ENCODE peak calls at places on chromosomes 6 and 20, in four cellular contexts. B, J, O and W are unnamed samples.

GRCh38 chr20:53737404-53738038 is 143.9 kb upstream of the ZNF217 start:
- DNase-seq in B (no peak), J (no peak), O (no peak), W (no peak)

GRCh38 chr6:18016698-18017097 is 29.3 kb upstream of the KIF13A start:
- DNase-seq in B (no peak), J (no peak), O (no peak), W (no peak)

GRCh38 chr20:45836841-45837240 is 3.2 kb downstream of the SNX21 start:
- DNase-seq in B (no peak), J (no peak), O (no peak), W (peak)

GRCh38 chr6:131000544-131000943 is 62.5 kb downstream of the EPB41L2 start:
- DNase-seq in B (no peak), J (no peak), O (no peak), W (no peak)

GRCh38 chr6:36793913-36794703 is 45.1 kb downstream of the CPNE5 start:
- DNase-seq in B (no peak), J (no peak), O (no peak), W (no peak)

GRCh38 chr20:52340036-52340634 is 148.6 kb upstream of the ZFP64 start:
- DNase-seq in B (peak), J (no peak), O (no peak), W (peak)

GRCh38 chr6:28742668-28743270 is 181.0 kb downstream of the TRIM27 start:
- DNase-seq in B (peak), J (peak), O (no peak), W (peak)

GRCh38 chr6:134481953-134482352 is 164.0 kb upstream of the SGK1 start:
- DNase-seq in B (no peak), J (no peak), O (no peak), W (no peak)

GRCh38 chr6:106085984-106086832 is at the start of gene PRDM1:
- DNase-seq in B (no peak), J (peak), O (peak), W (peak)

GRCh38 chr6:79408598-79408997 is 128.6 kb downstream of the LCA5 start:
- DNase-seq in B (no peak), J (no peak), O (no peak), W (no peak)

GRCh38 chr6:12408752-12409151 is 118.6 kb downstream of the EDN1 start:
- DNase-seq in B (no peak), J (no peak), O (no peak), W (no peak)

GRCh38 chr6:167553716-167554115 is 228.8 kb downstream of the TTLL2 start:
- DNase-seq in B (no peak), J (no peak), O (no peak), W (no peak)

GRCh38 chr20:37897008-37897548 is 5.8 kb upstream of the VSTM2L start:
- DNase-seq in B (no peak), J (peak), O (no peak), W (peak)

GRCh38 chr20:23200914-23201313 is 114.8 kb upstream of the CD93 start:
- DNase-seq in B (peak), J (peak), O (no peak), W (peak)

GRCh38 chr20:24629668-24630067 is 160.2 kb downstream of the SYNDIG1 start:
- DNase-seq in B (no peak), J (no peak), O (no peak), W (no peak)

GRCh38 chr6:140271759-140272377 is 897.4 kb upstream of the CITED2 start:
- DNase-seq in B (no peak), J (no peak), O (peak), W (no peak)

GRCh38 chr20:38151455-38151854 is 13.6 kb downstream of the TGM2 start:
- DNase-seq in B (no peak), J (no peak), O (no peak), W (no peak)

GRCh38 chr6:23533954-23534725 is 591.9 kb upstream of the NRSN1 start:
- DNase-seq in B (no peak), J (no peak), O (no peak), W (no peak)

GRCh38 chr6:73514746-73515110 is 6.1 kb downstream of the EEF1A1 start:
- DNase-seq in B (no peak), J (no peak), O (no peak), W (peak)

GRCh38 chr6:157974341-157974894 is 7.2 kb upstream of the SYNJ2 start:
- DNase-seq in B (no peak), J (no peak), O (no peak), W (no peak)

GRCh38 chr6:89411019-89411268 is 1.1 kb downstream of the RRAGD start:
- DNase-seq in B (no peak), J (no peak), O (no peak), W (no peak)

GRCh38 chr6:46899636-46900035 is 22.1 kb downstream of the ADGRF5 start:
- DNase-seq in B (no peak), J (no peak), O (no peak), W (no peak)

GRCh38 chr6:121435444-121436069 is at the start of gene GJA1:
- DNase-seq in B (no peak), J (no peak), O (no peak), W (no peak)

GRCh38 chr6:157054531-157054979 is 268.8 kb downstream of the TMEM242 start:
- DNase-seq in B (no peak), J (no peak), O (no peak), W (no peak)

GRCh38 chr6:113998811-113999210 is 27.9 kb upstream of the HDAC2 start:
- DNase-seq in B (no peak), J (no peak), O (no peak), W (no peak)

GRCh38 chr20:3745686-3746173 is 13.2 kb downstream of the HSPA12B start:
- DNase-seq in B (no peak), J (peak), O (no peak), W (no peak)

GRCh38 chr6:25026723-25027122 is 91.0 kb upstream of the RIPOR2 start:
- DNase-seq in B (no peak), J (no peak), O (no peak), W (no peak)

GRCh38 chr6:75308250-75308988 is 23.8 kb upstream of the TMEM30A start:
- DNase-seq in B (no peak), J (no peak), O (no peak), W (no peak)
- TF ChIP-seq CBX5 in B (no peak), J (no peak), O (no peak), W (no peak)

GRCh38 chr20:48285656-48286055 is 500.4 kb upstream of the SULF2 start:
- DNase-seq in B (peak), J (no peak), O (no peak), W (no peak)

GRCh38 chr20:48287552-48288170 is 502.4 kb upstream of the SULF2 start:
- DNase-seq in B (no peak), J (no peak), O (no peak), W (no peak)

GRCh38 chr20:48284837-48285236 is 499.6 kb upstream of the SULF2 start:
- DNase-seq in B (peak), J (no peak), O (no peak), W (peak)

GRCh38 chr20:48288930-48289507 is 503.7 kb upstream of the SULF2 start:
- DNase-seq in B (peak), J (no peak), O (no peak), W (no peak)

DNA sequence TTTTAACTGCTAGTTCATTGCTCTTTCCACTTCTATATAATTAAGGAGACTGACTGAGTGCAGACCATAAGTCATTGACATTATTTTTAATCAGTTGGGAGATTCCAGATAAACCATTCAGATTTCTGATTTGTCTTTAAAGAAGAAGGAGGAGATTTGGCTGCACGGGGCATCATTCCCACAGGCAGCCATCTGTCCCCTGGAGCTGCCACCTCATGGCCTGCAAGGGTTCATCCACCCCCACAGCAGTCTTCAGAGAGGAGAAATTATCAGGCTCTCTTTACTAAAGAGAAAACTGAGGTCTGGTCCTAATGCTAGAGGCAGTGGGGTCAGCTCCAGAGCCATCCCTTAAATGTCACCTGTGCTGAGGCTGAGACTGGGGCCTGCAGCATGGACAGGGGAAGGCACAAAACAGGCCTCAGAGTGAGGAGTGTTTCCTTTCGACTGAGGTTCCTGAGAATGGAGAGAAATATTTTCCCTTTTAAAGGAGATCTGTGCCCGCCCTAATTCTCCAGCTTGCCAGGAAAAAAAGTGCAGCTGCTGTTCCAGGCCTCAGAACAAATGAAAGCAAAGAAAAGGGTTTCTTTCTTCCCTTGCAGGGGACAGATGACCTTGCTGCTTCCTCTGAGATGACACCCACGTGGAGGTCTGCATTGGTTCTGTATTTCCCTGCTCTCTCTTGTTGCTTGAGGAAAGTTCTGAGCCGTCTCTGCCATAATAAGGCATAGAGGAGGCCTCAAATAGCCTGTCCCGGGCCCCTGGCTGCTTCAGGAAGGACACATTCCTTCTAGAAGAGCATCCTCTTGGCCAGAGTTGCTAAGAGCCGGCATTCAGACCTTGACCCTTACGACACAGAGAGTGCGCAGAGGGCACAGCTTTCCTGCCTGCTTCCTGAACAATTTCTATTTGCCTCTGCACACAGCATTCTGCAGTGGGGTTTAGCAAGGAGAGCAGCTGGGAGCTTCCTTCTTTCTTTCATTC is 501.6 kb upstream of the SULF2 start:
- DNase-seq in B (peak), J (no peak), O (no peak), W (no peak)
- TF ChIP-seq CBX5 in B (no peak), J (no peak), O (no peak), W (no peak)

GRCh38 chr6:14880717-14881116 is 365.2 kb upstream of the JARID2 start:
- DNase-seq in B (no peak), J (no peak), O (no peak), W (no peak)

GRCh38 chr6:14881399-14881798 is 364.5 kb upstream of the JARID2 start:
- DNase-seq in B (no peak), J (no peak), O (no peak), W (no peak)

GRCh38 chr6:14882394-14883073 is 363.3 kb upstream of the JARID2 start:
- DNase-seq in B (no peak), J (no peak), O (no peak), W (no peak)

GRCh38 chr6:14885471-14885987 is 360.3 kb upstream of the JARID2 start:
- DNase-seq in B (no peak), J (no peak), O (no peak), W (peak)

DNA sequence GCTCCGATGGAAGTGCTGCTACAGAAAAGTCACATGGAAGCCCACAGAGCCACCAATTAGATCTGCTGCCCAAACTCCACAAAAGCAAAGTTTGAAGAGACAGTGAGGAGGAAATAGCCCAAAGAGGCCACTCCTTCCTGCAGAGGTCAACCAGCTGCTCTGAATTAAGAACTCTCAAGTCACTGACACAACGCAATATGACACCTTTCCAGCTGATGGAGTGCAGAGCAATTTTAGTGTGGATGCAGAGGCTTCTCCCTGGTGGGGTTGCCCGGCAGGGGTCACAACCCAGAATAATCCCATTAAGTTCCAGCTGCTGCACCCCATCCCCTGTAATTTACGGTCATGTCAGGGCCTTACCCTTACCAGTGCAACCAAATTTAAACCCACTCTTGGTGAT is 361.9 kb upstream of the JARID2 start:
- DNase-seq in B (no peak), J (no peak), O (no peak), W (no peak)
- TF ChIP-seq CBX5 in B (no peak), J (no peak), O (no peak), W (no peak)

DNA sequence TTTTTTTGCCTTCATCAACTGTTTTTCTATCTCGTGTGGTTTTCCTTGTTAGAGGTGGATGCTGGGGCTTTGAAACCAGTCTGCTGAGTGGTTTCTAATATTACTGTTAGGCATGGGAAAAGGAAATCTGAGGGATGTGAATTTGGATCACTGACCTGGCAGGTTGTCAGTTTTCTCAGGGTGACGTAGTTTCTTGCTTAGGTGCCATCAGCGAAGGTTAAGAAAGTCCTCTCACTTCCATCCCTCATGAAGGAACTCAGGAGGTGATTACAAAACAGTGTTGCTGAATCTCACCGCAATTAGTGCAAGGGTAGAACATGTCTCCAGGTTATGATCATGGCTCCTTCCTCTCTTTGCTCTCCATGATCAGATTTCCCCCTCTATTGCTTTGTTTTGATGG is 135.9 kb downstream of the SOX4 start:
- DNase-seq in B (no peak), J (peak), O (no peak), W (no peak)
- TF ChIP-seq CBX5 in B (no peak), J (no peak), O (no peak), W (no peak)

GRCh38 chr6:119116712-119117281 is 38.3 kb upstream of the FAM184A start:
- DNase-seq in B (no peak), J (peak), O (no peak), W (peak)
- TF ChIP-seq CBX5 in B (no peak), J (no peak), O (no peak), W (no peak)

GRCh38 chr6:132832891-132833290 is 18.5 kb downstream of the RPS12 start:
- DNase-seq in B (no peak), J (no peak), O (no peak), W (no peak)

GRCh38 chr6:132830236-132830799 is 15.9 kb downstream of the RPS12 start:
- DNase-seq in B (peak), J (no peak), O (no peak), W (peak)
- TF ChIP-seq CBX5 in B (no peak), J (no peak), O (no peak), W (no peak)

GRCh38 chr6:7053125-7053784 is 54.5 kb upstream of the RREB1 start:
- DNase-seq in B (no peak), J (no peak), O (no peak), W (peak)
- TF ChIP-seq CBX5 in B (no peak), J (no peak), O (no peak), W (no peak)

GRCh38 chr6:44859901-44860410 is 468.2 kb upstream of the RUNX2 start:
- DNase-seq in B (no peak), J (no peak), O (no peak), W (no peak)
- TF ChIP-seq CBX5 in B (no peak), J (no peak), O (no peak), W (no peak)